ENCODE peak calls at places on chromosomes 3 and 15, in six cellular contexts. One of them, this sample, is unnamed.

GRCh38 chr15:84797801-84798200 is 19.4 kb upstream of the ALPK3 start:
- DNase-seq in astrocyte: no peak
- DNase-seq in endothelial cell: no peak
- DNase-seq in fibroblast of the aortic adventitia: no peak
- DNase-seq in PC-9: no peak
- DNase-seq in HFFc6: no peak
- DNase-seq in this sample: no peak

GRCh38 chr3:14824646-14825045 is 5.9 kb downstream of the FGD5 start:
- DNase-seq in fibroblast of the aortic adventitia: no peak
- DNase-seq in PC-9: no peak
- DNase-seq in astrocyte: no peak
- DNase-seq in HFFc6: no peak
- DNase-seq in endothelial cell: no peak
- DNase-seq in this sample: no peak

GRCh38 chr3:185763347-185764010 is 61.4 kb downstream of the IGF2BP2 start:
- DNase-seq in HFFc6: peak; percentile 12
- DNase-seq in endothelial cell: no peak
- DNase-seq in fibroblast of the aortic adventitia: peak; percentile 25
- DNase-seq in PC-9: no peak
- DNase-seq in astrocyte: no peak
- DNase-seq in this sample: no peak

GRCh38 chr3:25655659-25656058 is 9.0 kb downstream of the TOP2B start:
- DNase-seq in endothelial cell: no peak
- DNase-seq in astrocyte: no peak
- DNase-seq in PC-9: no peak
- DNase-seq in fibroblast of the aortic adventitia: no peak
- DNase-seq in HFFc6: no peak
- DNase-seq in this sample: no peak

GRCh38 chr3:10697918-10698317 is 118.1 kb upstream of the SLC6A11 start:
- DNase-seq in astrocyte: no peak
- DNase-seq in PC-9: no peak
- DNase-seq in endothelial cell: no peak
- DNase-seq in HFFc6: peak; percentile 8
- DNase-seq in fibroblast of the aortic adventitia: no peak
- DNase-seq in this sample: peak; percentile 6

GRCh38 chr15:28101983-28102441 is 2.9 kb upstream of the OCA2 start:
- DNase-seq in PC-9: no peak
- DNase-seq in HFFc6: no peak
- DNase-seq in endothelial cell: no peak
- DNase-seq in astrocyte: no peak
- DNase-seq in fibroblast of the aortic adventitia: no peak
- DNase-seq in this sample: no peak

GRCh38 chr3:187518616-187519015 is 150.4 kb downstream of the RTP4 start:
- DNase-seq in PC-9: no peak
- DNase-seq in endothelial cell: no peak
- DNase-seq in astrocyte: no peak
- DNase-seq in fibroblast of the aortic adventitia: no peak
- DNase-seq in HFFc6: no peak
- DNase-seq in this sample: no peak

GRCh38 chr3:16534914-16535301 is 21.4 kb upstream of the RFTN1 start:
- DNase-seq in astrocyte: no peak
- DNase-seq in endothelial cell: no peak
- DNase-seq in fibroblast of the aortic adventitia: no peak
- DNase-seq in HFFc6: no peak
- DNase-seq in PC-9: no peak
- DNase-seq in this sample: no peak

GRCh38 chr15:66765478-66766281 is 63.6 kb downstream of the SMAD6 start:
- DNase-seq in endothelial cell: no peak
- DNase-seq in HFFc6: peak; percentile 68
- DNase-seq in astrocyte: peak; percentile 65
- DNase-seq in PC-9: peak; percentile 95
- DNase-seq in fibroblast of the aortic adventitia: peak; percentile 43
- DNase-seq in this sample: peak; percentile 99

DNA sequence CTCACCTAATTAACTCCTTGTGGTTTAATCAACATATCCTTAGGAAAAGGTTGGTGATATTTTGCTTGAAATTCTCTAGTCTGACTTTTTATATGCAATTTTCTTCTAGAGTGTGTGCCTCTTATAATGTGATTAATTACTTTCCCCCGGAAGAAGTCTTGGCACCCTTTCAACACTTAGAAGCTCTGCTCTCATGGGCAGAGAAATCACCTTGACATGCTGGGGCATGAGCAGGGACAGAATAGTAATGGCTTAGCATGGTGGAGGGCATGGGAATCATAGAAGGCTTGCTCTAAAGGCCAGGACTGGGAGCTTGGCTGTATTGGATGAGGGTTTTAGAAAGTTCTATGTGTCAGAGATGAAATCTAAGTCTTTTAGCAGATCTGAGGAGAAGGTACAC is 293.5 kb downstream of the AGBL1 start:
- DNase-seq in astrocyte: no peak
- DNase-seq in HFFc6: no peak
- DNase-seq in fibroblast of the aortic adventitia: no peak
- DNase-seq in PC-9: no peak
- DNase-seq in endothelial cell: no peak
- DNase-seq in this sample: no peak
- TF ChIP-seq CTCF in astrocyte: no peak
- TF ChIP-seq CTCF in HFFc6: no peak
- TF ChIP-seq CTCF in fibroblast of the aortic adventitia: no peak
- TF ChIP-seq CTCF in PC-9: no peak
- TF ChIP-seq CTCF in endothelial cell: no peak
- TF ChIP-seq CTCF in this sample: no peak

DNA sequence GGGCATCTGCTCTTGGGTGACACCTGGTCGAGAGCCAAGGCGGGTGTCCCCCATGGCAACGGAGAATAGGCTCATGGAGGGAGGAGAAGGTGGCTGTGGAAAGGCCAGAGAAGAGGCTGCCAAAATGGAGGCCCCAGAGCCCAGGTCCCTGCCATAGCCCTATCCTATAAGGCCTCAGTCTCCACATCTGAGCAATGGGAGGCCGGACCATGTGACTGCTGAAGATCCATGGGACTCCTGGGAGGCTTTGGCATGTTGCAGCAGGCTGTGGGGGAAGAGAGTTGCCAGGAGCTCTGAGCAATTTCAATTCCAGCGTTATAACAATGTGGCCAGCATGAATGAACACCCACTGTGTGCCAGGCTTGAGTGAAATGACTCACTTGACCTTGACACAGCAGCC is 140.3 kb upstream of the LINGO1 start:
- DNase-seq in PC-9: no peak
- DNase-seq in astrocyte: no peak
- DNase-seq in endothelial cell: no peak
- DNase-seq in HFFc6: no peak
- DNase-seq in fibroblast of the aortic adventitia: no peak
- DNase-seq in this sample: no peak
- TF ChIP-seq CTCF in PC-9: no peak
- TF ChIP-seq CTCF in astrocyte: no peak
- TF ChIP-seq CTCF in endothelial cell: no peak
- TF ChIP-seq CTCF in HFFc6: no peak
- TF ChIP-seq CTCF in fibroblast of the aortic adventitia: no peak
- TF ChIP-seq CTCF in this sample: no peak

GRCh38 chr15:65083262-65083701 is 6.7 kb downstream of the KBTBD13 start:
- DNase-seq in astrocyte: peak; percentile 45
- DNase-seq in HFFc6: no peak
- DNase-seq in endothelial cell: no peak
- DNase-seq in PC-9: no peak
- DNase-seq in fibroblast of the aortic adventitia: peak; percentile 39
- DNase-seq in this sample: no peak
- TF ChIP-seq CTCF in astrocyte: peak; percentile 37
- TF ChIP-seq CTCF in HFFc6: peak; percentile 45
- TF ChIP-seq CTCF in endothelial cell: no peak
- TF ChIP-seq CTCF in PC-9: no peak
- TF ChIP-seq CTCF in fibroblast of the aortic adventitia: peak; percentile 36
- TF ChIP-seq CTCF in this sample: no peak

DNA sequence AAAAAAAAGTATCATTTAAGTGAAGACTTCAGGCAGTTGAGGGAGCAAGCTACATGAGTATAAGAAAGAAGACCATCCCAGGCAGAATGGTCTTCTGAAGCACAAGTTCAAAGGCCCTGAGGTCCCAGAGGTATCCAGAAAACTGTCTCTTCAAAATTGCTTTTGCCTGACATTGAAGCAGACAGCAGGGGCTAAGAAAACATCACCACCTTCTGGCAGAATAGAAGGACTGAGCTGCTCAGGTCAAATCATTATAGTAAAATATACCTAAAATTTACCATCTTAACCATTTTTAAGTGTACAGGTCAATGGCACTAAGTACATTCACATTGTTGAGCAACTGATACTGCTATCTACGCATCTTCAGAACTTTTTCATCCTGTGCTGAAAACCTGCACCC is 16.4 kb downstream of the GPR160 start:
- DNase-seq in astrocyte: no peak
- DNase-seq in endothelial cell: no peak
- DNase-seq in fibroblast of the aortic adventitia: peak; percentile 14
- DNase-seq in PC-9: no peak
- DNase-seq in HFFc6: no peak
- DNase-seq in this sample: no peak
- TF ChIP-seq CTCF in astrocyte: no peak
- TF ChIP-seq CTCF in endothelial cell: no peak
- TF ChIP-seq CTCF in fibroblast of the aortic adventitia: peak; percentile 27
- TF ChIP-seq CTCF in PC-9: peak; percentile 56
- TF ChIP-seq CTCF in HFFc6: peak; percentile 63
- TF ChIP-seq CTCF in this sample: peak; percentile 55

GRCh38 chr3:33145901-33146580 is 32.2 kb downstream of the CRTAP start:
- DNase-seq in HFFc6: no peak
- DNase-seq in endothelial cell: no peak
- DNase-seq in astrocyte: no peak
- DNase-seq in PC-9: no peak
- DNase-seq in fibroblast of the aortic adventitia: no peak
- DNase-seq in this sample: no peak

GRCh38 chr3:33146791-33147445 is 33.1 kb downstream of the CRTAP start:
- DNase-seq in astrocyte: peak; percentile 63
- DNase-seq in PC-9: no peak
- DNase-seq in endothelial cell: no peak
- DNase-seq in HFFc6: no peak
- DNase-seq in fibroblast of the aortic adventitia: peak; percentile 76
- DNase-seq in this sample: no peak

GRCh38 chr3:33145221-33145900 is 31.5 kb downstream of the CRTAP start:
- DNase-seq in fibroblast of the aortic adventitia: no peak
- DNase-seq in astrocyte: no peak
- DNase-seq in endothelial cell: no peak
- DNase-seq in PC-9: no peak
- DNase-seq in HFFc6: no peak
- DNase-seq in this sample: no peak

GRCh38 chr3:33141006-33141405 is 27.2 kb downstream of the CRTAP start:
- DNase-seq in PC-9: no peak
- DNase-seq in HFFc6: no peak
- DNase-seq in endothelial cell: no peak
- DNase-seq in fibroblast of the aortic adventitia: no peak
- DNase-seq in astrocyte: no peak
- DNase-seq in this sample: no peak

DNA sequence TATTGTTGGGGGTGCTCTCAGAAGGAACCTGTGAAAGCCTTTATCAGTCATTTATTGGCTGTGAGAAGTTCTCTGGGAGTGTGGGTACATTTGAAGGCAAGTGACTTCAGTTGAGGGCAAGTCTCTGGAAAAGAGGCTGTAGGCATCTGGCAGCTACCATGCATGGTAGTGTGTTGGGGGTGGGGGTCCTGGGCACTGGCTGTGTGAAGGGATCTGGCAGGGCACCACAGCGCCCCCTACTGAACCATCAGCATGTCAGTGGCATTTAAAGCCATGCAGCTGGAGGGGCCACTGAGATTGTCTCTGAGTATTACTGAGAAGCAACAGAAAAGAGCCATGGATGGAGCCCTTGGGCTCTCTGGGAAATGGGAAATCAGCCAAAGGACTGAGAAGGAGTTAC is 30.6 kb downstream of the CRTAP start:
- DNase-seq in endothelial cell: peak; percentile 14
- DNase-seq in astrocyte: no peak
- DNase-seq in PC-9: no peak
- DNase-seq in fibroblast of the aortic adventitia: no peak
- DNase-seq in HFFc6: no peak
- DNase-seq in this sample: no peak
- TF ChIP-seq CTCF in endothelial cell: peak; percentile 64
- TF ChIP-seq CTCF in astrocyte: peak; percentile 5
- TF ChIP-seq CTCF in PC-9: peak; percentile 33
- TF ChIP-seq CTCF in fibroblast of the aortic adventitia: peak; percentile 21
- TF ChIP-seq CTCF in HFFc6: peak; percentile 71
- TF ChIP-seq CTCF in this sample: peak; percentile 28

GRCh38 chr15:62799037-62799436 is 243.5 kb upstream of the TPM1 start:
- DNase-seq in HFFc6: no peak
- DNase-seq in endothelial cell: no peak
- DNase-seq in PC-9: no peak
- DNase-seq in fibroblast of the aortic adventitia: no peak
- DNase-seq in astrocyte: no peak
- DNase-seq in this sample: no peak
- TF ChIP-seq CTCF in HFFc6: no peak
- TF ChIP-seq CTCF in endothelial cell: no peak
- TF ChIP-seq CTCF in PC-9: no peak
- TF ChIP-seq CTCF in fibroblast of the aortic adventitia: no peak
- TF ChIP-seq CTCF in astrocyte: no peak
- TF ChIP-seq CTCF in this sample: no peak

GRCh38 chr3:157132341-157132740 is 27.6 kb downstream of the CCNL1 start:
- DNase-seq in PC-9: no peak
- DNase-seq in endothelial cell: no peak
- DNase-seq in HFFc6: no peak
- DNase-seq in fibroblast of the aortic adventitia: no peak
- DNase-seq in astrocyte: no peak
- DNase-seq in this sample: no peak

GRCh38 chr3:157130138-157130880 is 29.6 kb downstream of the CCNL1 start:
- DNase-seq in fibroblast of the aortic adventitia: peak; percentile 46
- DNase-seq in endothelial cell: peak; percentile 79
- DNase-seq in PC-9: peak; percentile 92
- DNase-seq in astrocyte: peak; percentile 71
- DNase-seq in HFFc6: peak; percentile 57
- DNase-seq in this sample: peak; percentile 97

GRCh38 chr3:157129782-157130137 is 30.2 kb downstream of the CCNL1 start:
- DNase-seq in HFFc6: no peak
- DNase-seq in fibroblast of the aortic adventitia: no peak
- DNase-seq in PC-9: peak; percentile 47
- DNase-seq in endothelial cell: peak; percentile 14
- DNase-seq in astrocyte: peak; percentile 42
- DNase-seq in this sample: peak; percentile 84

GRCh38 chr3:157131861-157132260 is 28.1 kb downstream of the CCNL1 start:
- DNase-seq in endothelial cell: no peak
- DNase-seq in astrocyte: peak; percentile 51
- DNase-seq in PC-9: no peak
- DNase-seq in HFFc6: peak; percentile 41
- DNase-seq in fibroblast of the aortic adventitia: peak; percentile 38
- DNase-seq in this sample: no peak

GRCh38 chr3:157130881-157131251 is 29.1 kb downstream of the CCNL1 start:
- DNase-seq in PC-9: no peak
- DNase-seq in astrocyte: no peak
- DNase-seq in fibroblast of the aortic adventitia: no peak
- DNase-seq in HFFc6: no peak
- DNase-seq in endothelial cell: no peak
- DNase-seq in this sample: no peak
- TF ChIP-seq CTCF in PC-9: no peak
- TF ChIP-seq CTCF in astrocyte: no peak
- TF ChIP-seq CTCF in fibroblast of the aortic adventitia: no peak
- TF ChIP-seq CTCF in HFFc6: peak; percentile 60
- TF ChIP-seq CTCF in endothelial cell: peak; percentile 9
- TF ChIP-seq CTCF in this sample: no peak

DNA sequence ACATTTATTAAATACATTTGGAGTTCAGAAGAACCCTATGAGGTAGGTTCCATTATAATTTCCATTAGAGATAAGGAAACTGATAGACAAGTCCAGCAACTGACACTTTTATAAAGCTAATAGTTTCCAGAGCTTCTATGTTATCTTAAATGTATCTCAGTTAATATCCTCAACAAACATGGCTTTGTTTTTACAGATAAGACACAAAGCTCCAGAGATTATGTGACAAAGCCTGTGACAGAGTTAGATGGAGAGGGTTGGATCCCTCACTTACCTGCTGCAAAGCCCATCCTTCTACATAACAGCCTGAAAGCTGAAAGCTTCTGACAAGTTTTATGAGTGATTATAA is 473 bp upstream of the COMMD2 start:
- DNase-seq in endothelial cell: no peak
- DNase-seq in PC-9: no peak
- DNase-seq in astrocyte: no peak
- DNase-seq in HFFc6: no peak
- DNase-seq in fibroblast of the aortic adventitia: no peak
- DNase-seq in this sample: no peak
- TF ChIP-seq CTCF in endothelial cell: no peak
- TF ChIP-seq CTCF in PC-9: peak; percentile 19
- TF ChIP-seq CTCF in astrocyte: no peak
- TF ChIP-seq CTCF in HFFc6: peak; percentile 45
- TF ChIP-seq CTCF in fibroblast of the aortic adventitia: no peak
- TF ChIP-seq CTCF in this sample: no peak